ENCODE peak calls at places on chromosomes 4 and X, in seven cellular contexts. J, F, W, R, Z, L and C are unnamed samples.

GRCh38 chr4:8558080-8558960 is 21.9 kb upstream of the GPR78 start:
- DNase-seq in L (no peak), R (no peak), W (no peak), Z (no peak), J (no peak), F (no peak), C (no peak)

GRCh38 chrX:130176354-130176776 is 4.6 kb downstream of the RAB33A start:
- DNase-seq in R (no peak), W (no peak), F (no peak), J (no peak), Z (no peak), L (no peak), C (no peak)

GRCh38 chr4:48139688-48140087 is 5.6 kb upstream of the TXK start:
- DNase-seq in Z (no peak), W (no peak), R (no peak), F (no peak), L (peak), J (no peak), C (no peak)

GRCh38 chr4:140308366-140309123 is 64.9 kb upstream of the SCOC start:
- DNase-seq in W (peak), Z (peak), J (no peak), R (peak), F (peak), L (peak), C (no peak)

GRCh38 chrX:51931761-51932160 is 38.3 kb downstream of the MAGED1 start:
- DNase-seq in L (no peak), W (no peak), Z (no peak), F (no peak), R (peak), J (no peak), C (no peak)

GRCh38 chrX:153967536-153968214 is 3.9 kb downstream of the HCFC1 start:
- DNase-seq in L (no peak), F (no peak), R (no peak), W (no peak), J (no peak), Z (no peak), C (no peak)

GRCh38 chr4:87559090-87559837 is 30.1 kb upstream of the SPARCL1 start:
- DNase-seq in W (peak), Z (peak), J (peak), F (no peak), R (no peak), L (no peak), C (peak)

GRCh38 chrX:137482136-137482535 is 83.8 kb upstream of the ZIC3 start:
- DNase-seq in L (no peak), F (no peak), W (no peak), R (no peak), J (no peak), Z (no peak), C (no peak)

GRCh38 chr4:123749408-123749807 is 352.8 kb downstream of the SPRY1 start:
- DNase-seq in R (no peak), L (peak), Z (no peak), F (no peak), J (peak), W (peak), C (no peak)

GRCh38 chr4:152106113-152106763 is 345.4 kb upstream of the GATB start:
- DNase-seq in F (peak), W (no peak), L (peak), Z (peak), R (peak), J (no peak), C (no peak)

GRCh38 chr4:152778656-152779512 is 646 bp downstream of the TIGD4 start:
- DNase-seq in J (peak), F (no peak), W (peak), L (peak), Z (no peak), R (no peak), C (no peak)

GRCh38 chrX:149648932-149649331 is 17.3 kb upstream of the TMEM185A start:
- DNase-seq in W (peak), J (no peak), F (no peak), R (no peak), L (no peak), Z (no peak), C (no peak)

GRCh38 chrX:6778547-6779231 is 243.8 kb upstream of the VCX3A start:
- DNase-seq in F (no peak), L (no peak), R (no peak), J (peak), W (peak), Z (no peak), C (peak)

GRCh38 chr4:5050520-5050955 is 742 bp upstream of the STK32B start:
- DNase-seq in J (peak), L (peak), F (peak), W (peak), R (peak), Z (peak), C (peak)

GRCh38 chr4:83054928-83055327 is 19.9 kb downstream of the COPS4 start:
- DNase-seq in Z (no peak), L (peak), R (no peak), W (no peak), F (no peak), J (no peak), C (no peak)

GRCh38 chrX:72307646-72308051 is 1.9 kb upstream of the CITED1 start:
- DNase-seq in Z (no peak), W (no peak), R (no peak), F (no peak), L (no peak), J (peak), C (no peak)

GRCh38 chrX:41889317-41890025 is 33.9 kb downstream of the CASK start:
- DNase-seq in Z (no peak), J (no peak), L (no peak), R (no peak), W (no peak), F (no peak), C (no peak)

GRCh38 chr4:103018391-103019318 is 850 bp downstream of the SLC9B1 start:
- DNase-seq in Z (no peak), F (no peak), L (peak), R (peak), W (no peak), J (no peak), C (no peak)

GRCh38 chrX:25144043-25144940 is 128.5 kb upstream of the ARX start:
- DNase-seq in Z (no peak), L (peak), J (peak), R (peak), W (peak), F (peak), C (peak)

GRCh38 chr4:182219400-182219799 is 23.8 kb upstream of the TENM3 start:
- DNase-seq in F (no peak), R (no peak), Z (no peak), J (no peak), W (no peak), L (no peak), C (no peak)

GRCh38 chr4:26081795-26082498 is 167.9 kb downstream of the SMIM20 start:
- DNase-seq in R (no peak), J (peak), Z (no peak), L (no peak), F (no peak), W (no peak), C (no peak)

GRCh38 chrX:130902446-130902782 is 595 bp downstream of the ENOX2 start:
- DNase-seq in Z (no peak), L (no peak), R (no peak), F (no peak), J (no peak), W (no peak), C (no peak)

GRCh38 chr4:140858897-140859296 is 102.7 kb upstream of the TBC1D9 start:
- DNase-seq in R (no peak), F (no peak), Z (no peak), J (no peak), W (peak), L (no peak), C (no peak)

GRCh38 chrX:115941388-115941787 is 229.2 kb upstream of the AGTR2 start:
- DNase-seq in Z (no peak), R (no peak), J (no peak), L (no peak), W (no peak), F (no peak), C (no peak)

GRCh38 chrX:104696667-104697066 is 130.7 kb downstream of the IL1RAPL2 start:
- DNase-seq in F (no peak), L (no peak), R (no peak), W (no peak), Z (no peak), J (no peak), C (no peak)

GRCh38 chr4:143587703-143588102 is 74.2 kb downstream of the SMARCA5 start:
- DNase-seq in L (no peak), R (no peak), F (no peak), Z (no peak), J (peak), W (no peak), C (no peak)

GRCh38 chr4:3645711-3646221 is 113.5 kb upstream of the LRPAP1 start:
- DNase-seq in F (no peak), J (no peak), R (no peak), Z (no peak), L (no peak), W (no peak), C (no peak)

GRCh38 chr4:52594961-52595360 is 64.1 kb downstream of the USP46 start:
- DNase-seq in R (no peak), Z (no peak), L (no peak), W (no peak), F (no peak), J (no peak), C (no peak)

GRCh38 chr4:161949941-161950725 is 213.7 kb downstream of the FSTL5 start:
- DNase-seq in Z (no peak), J (peak), R (peak), F (no peak), L (no peak), W (no peak), C (no peak)

GRCh38 chr4:131091896-131092295 is 1995.9 kb downstream of the C4orf33 start:
- DNase-seq in F (no peak), R (peak), W (no peak), J (peak), Z (no peak), L (peak), C (no peak)

GRCh38 chr4:184417802-184418511 is 56.4 kb downstream of the IRF2 start:
- DNase-seq in F (no peak), W (no peak), Z (no peak), L (peak), J (peak), R (peak), C (no peak)

GRCh38 chrX:140440891-140441290 is 64.0 kb downstream of the SOX3 start:
- DNase-seq in F (no peak), J (no peak), R (no peak), L (no peak), Z (no peak), W (peak), C (peak)

GRCh38 chr4:40785727-40786126 is 36.0 kb downstream of the NSUN7 start:
- DNase-seq in J (no peak), Z (no peak), F (no peak), W (no peak), R (no peak), L (no peak), C (no peak)

GRCh38 chr4:1870328-1870577 is 940 bp upstream of the NSD2 start:
- DNase-seq in L (peak), Z (peak), W (peak), J (peak), F (peak), R (peak), C (peak)

GRCh38 chr4:8215001-8215427 is 15.9 kb downstream of the SH3TC1 start:
- DNase-seq in J (no peak), W (no peak), L (peak), Z (no peak), R (no peak), F (no peak), C (no peak)